ENCODE peak calls at places on chromosomes 12 and 14, in seven cellular contexts. Z is heart left ventricle, O is transverse colon, Q is HAP-1, C is upper lobe of left lung, D is fibroblast of lung, F is K562. V is an unnamed sample. For H3K4me1, the result is how much of the 10 kb centered on the place peaks cover.

GRCh38 chr14:61493239-61493638 is 171.9 kb downstream of the PRKCH start:
- DNase-seq in F (no peak), D (peak), O (no peak), C (no peak), Z (no peak), Q (no peak), V (no peak)

GRCh38 chr12:75953312-75953906 is 78.2 kb downstream of the PHLDA1 start:
- DNase-seq in Z (no peak), O (no peak), C (no peak), D (peak), F (no peak), Q (no peak), V (peak)

GRCh38 chr12:116320839-116321238 is 43.3 kb upstream of the MED13L start:
- DNase-seq in O (no peak), Z (no peak), Q (no peak), F (no peak), D (peak), C (no peak), V (no peak)

GRCh38 chr14:92470215-92470614 is 43.4 kb upstream of the RIN3 start:
- DNase-seq in D (peak), Q (peak), Z (no peak), O (no peak), C (no peak), F (no peak), V (no peak)

GRCh38 chr12:71556881-71557280 is 106.8 kb downstream of the ZFC3H1 start:
- DNase-seq in Q (peak), O (no peak), D (peak), C (no peak), Z (no peak), F (no peak), V (no peak)

GRCh38 chr14:80275208-80275850 is 64.0 kb upstream of the DIO2 start:
- DNase-seq in C (no peak), D (peak), F (no peak), Z (no peak), O (no peak), Q (no peak), V (no peak)

GRCh38 chr12:84862190-84862589 is 50.4 kb downstream of the SLC6A15 start:
- DNase-seq in D (no peak), O (no peak), Q (no peak), C (no peak), F (no peak), Z (no peak), V (no peak)

GRCh38 chr14:38255673-38256357 is at the start of gene CLEC14A:
- DNase-seq in F (no peak), C (peak), Q (no peak), O (no peak), D (no peak), Z (peak), V (peak)

GRCh38 chr12:47772738-47773061 is 338 bp upstream of the SLC48A1 start:
- DNase-seq in Z (no peak), O (no peak), C (no peak), D (no peak), F (no peak), Q (no peak), V (no peak)
- H3K4me1 ChIP-seq in Z (half or more), O (under half), C (half or more), D (under half), F (half or more), Q (under half), V (under half)

GRCh38 chr12:123114305-123115083 is 36.4 kb downstream of the PITPNM2 start:
- DNase-seq in Z (no peak), C (no peak), O (no peak), F (no peak), D (no peak), Q (no peak), V (no peak)
- H3K4me1 ChIP-seq in Z (half or more), C (under half), O (under half), F (under half), D (under half), Q (under half), V (under half)

GRCh38 chr14:97251423-97252155 is 454.4 kb downstream of the VRK1 start:
- DNase-seq in Q (no peak), Z (no peak), D (no peak), O (no peak), C (no peak), F (no peak), V (no peak)
- H3K4me1 ChIP-seq in Q (under half), Z (under half), D (under half), O (under half), C (under half), F (under half), V (under half)

GRCh38 chr12:57151741-57152407 is 4.5 kb upstream of the LRP1-AS start:
- DNase-seq in F (no peak), C (peak), Z (peak), Q (no peak), D (peak), O (no peak), V (no peak)
- H3K4me1 ChIP-seq in F (under half), C (half or more), Z (half or more), Q (under half), D (half or more), O (half or more), V (under half)

GRCh38 chr12:26119391-26119981 is 5.4 kb downstream of the BHLHE41 start:
- DNase-seq in Q (peak), D (peak), O (no peak), Z (no peak), C (no peak), F (no peak), V (peak)

GRCh38 chr12:26114720-26115406 is 10.0 kb downstream of the BHLHE41 start:
- DNase-seq in D (no peak), C (no peak), Z (no peak), F (no peak), O (no peak), Q (no peak), V (no peak)

GRCh38 chr12:26117321-26117720 is 7.5 kb downstream of the BHLHE41 start:
- DNase-seq in Z (no peak), F (no peak), O (no peak), Q (no peak), D (no peak), C (no peak), V (no peak)

GRCh38 chr12:26118356-26118755 is 6.5 kb downstream of the BHLHE41 start:
- DNase-seq in Z (no peak), Q (no peak), C (no peak), O (no peak), D (no peak), F (no peak), V (no peak)

DNA sequence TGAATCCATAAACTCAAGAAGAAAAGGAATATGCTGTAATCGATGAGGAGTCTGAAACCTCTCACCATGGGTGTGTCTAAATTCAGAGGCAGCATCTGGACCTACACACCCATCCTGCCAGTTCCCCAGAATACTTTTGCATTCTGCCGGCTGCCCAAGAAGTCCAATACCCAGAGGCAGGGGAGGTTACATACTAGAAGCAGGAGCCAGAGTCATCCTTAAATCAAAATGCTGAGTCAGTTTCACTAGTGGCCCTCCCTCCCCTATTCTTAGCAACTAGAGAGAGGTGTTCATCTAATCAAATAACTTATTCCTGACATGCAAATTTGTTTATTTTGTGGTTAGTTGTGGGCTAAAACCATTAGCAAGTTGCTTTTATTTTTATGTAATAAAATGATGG is 8.0 kb downstream of the BHLHE41 start:
- DNase-seq in F (peak), C (no peak), O (no peak), Z (no peak), Q (no peak), D (no peak), V (no peak)
- H3K4me1 ChIP-seq in F (under half), C (under half), O (under half), Z (half or more), Q (under half), D (under half), V (under half)

V was measured in body of pancreas.